ENCODE peak calls at places on chromosomes 13 and 19, in nine cellular contexts. One of them, this sample, is unnamed.

GRCh38 chr19:41700381-41701195 is 7.8 kb upstream of the CEACAM5 start:
- DNase-seq in mammary epithelial cell: no peak
- DNase-seq in kidney tubule cell: peak
- DNase-seq in WTC11: no peak
- DNase-seq in NCI-H1092 treated with DMSO at 0.1 percent for 48 hours: no peak
- DNase-seq in neural crest cell: no peak
- DNase-seq in BJ: no peak
- DNase-seq in stimulated activated CD4-positive, alpha-beta T cell treated with anti-CD3 and anti-CD28 coated beads, Interleukin-2, amount 100 ng/mL, for 24 hours: no peak
- DNase-seq in naive thymus-derived CD4-positive, alpha-beta T cell: no peak
- DNase-seq in this sample: no peak

GRCh38 chr13:109494955-109495354 is 291.4 kb downstream of the IRS2 start:
- DNase-seq in WTC11: no peak
- DNase-seq in mammary epithelial cell: no peak
- DNase-seq in NCI-H1092 treated with DMSO at 0.1 percent for 48 hours: peak
- DNase-seq in kidney tubule cell: no peak
- DNase-seq in stimulated activated CD4-positive, alpha-beta T cell treated with anti-CD3 and anti-CD28 coated beads, Interleukin-2, amount 100 ng/mL, for 24 hours: no peak
- DNase-seq in naive thymus-derived CD4-positive, alpha-beta T cell: no peak
- DNase-seq in neural crest cell: no peak
- DNase-seq in BJ: peak
- DNase-seq in this sample: no peak

GRCh38 chr13:91698767-91699166 is 300.3 kb downstream of the GPC5 start:
- DNase-seq in neural crest cell: no peak
- DNase-seq in naive thymus-derived CD4-positive, alpha-beta T cell: no peak
- DNase-seq in kidney tubule cell: no peak
- DNase-seq in mammary epithelial cell: no peak
- DNase-seq in BJ: no peak
- DNase-seq in WTC11: no peak
- DNase-seq in stimulated activated CD4-positive, alpha-beta T cell treated with anti-CD3 and anti-CD28 coated beads, Interleukin-2, amount 100 ng/mL, for 24 hours: no peak
- DNase-seq in NCI-H1092 treated with DMSO at 0.1 percent for 48 hours: no peak
- DNase-seq in this sample: no peak

GRCh38 chr19:48756686-48757085 is 1.4 kb downstream of the FGF21 start:
- DNase-seq in mammary epithelial cell: no peak
- DNase-seq in neural crest cell: no peak
- DNase-seq in BJ: no peak
- DNase-seq in stimulated activated CD4-positive, alpha-beta T cell treated with anti-CD3 and anti-CD28 coated beads, Interleukin-2, amount 100 ng/mL, for 24 hours: no peak
- DNase-seq in NCI-H1092 treated with DMSO at 0.1 percent for 48 hours: no peak
- DNase-seq in naive thymus-derived CD4-positive, alpha-beta T cell: no peak
- DNase-seq in kidney tubule cell: no peak
- DNase-seq in WTC11: no peak
- DNase-seq in this sample: no peak

GRCh38 chr19:5789886-5790572 is 934 bp downstream of the DUS3L start:
- DNase-seq in BJ: no peak
- DNase-seq in kidney tubule cell: no peak
- DNase-seq in stimulated activated CD4-positive, alpha-beta T cell treated with anti-CD3 and anti-CD28 coated beads, Interleukin-2, amount 100 ng/mL, for 24 hours: no peak
- DNase-seq in mammary epithelial cell: peak
- DNase-seq in WTC11: no peak
- DNase-seq in NCI-H1092 treated with DMSO at 0.1 percent for 48 hours: no peak
- DNase-seq in neural crest cell: no peak
- DNase-seq in naive thymus-derived CD4-positive, alpha-beta T cell: no peak
- DNase-seq in this sample: no peak

GRCh38 chr19:44344255-44344654 is 12.2 kb downstream of the ZNF112 start:
- DNase-seq in mammary epithelial cell: no peak
- DNase-seq in kidney tubule cell: no peak
- DNase-seq in naive thymus-derived CD4-positive, alpha-beta T cell: no peak
- DNase-seq in BJ: no peak
- DNase-seq in WTC11: no peak
- DNase-seq in NCI-H1092 treated with DMSO at 0.1 percent for 48 hours: no peak
- DNase-seq in neural crest cell: no peak
- DNase-seq in stimulated activated CD4-positive, alpha-beta T cell treated with anti-CD3 and anti-CD28 coated beads, Interleukin-2, amount 100 ng/mL, for 24 hours: no peak
- DNase-seq in this sample: no peak

GRCh38 chr19:36182612-36183454 is 30.6 kb upstream of the COX7A1 start:
- DNase-seq in BJ: no peak
- DNase-seq in naive thymus-derived CD4-positive, alpha-beta T cell: no peak
- DNase-seq in kidney tubule cell: peak
- DNase-seq in stimulated activated CD4-positive, alpha-beta T cell treated with anti-CD3 and anti-CD28 coated beads, Interleukin-2, amount 100 ng/mL, for 24 hours: no peak
- DNase-seq in neural crest cell: no peak
- DNase-seq in WTC11: no peak
- DNase-seq in mammary epithelial cell: no peak
- DNase-seq in NCI-H1092 treated with DMSO at 0.1 percent for 48 hours: no peak
- DNase-seq in this sample: peak

GRCh38 chr13:113935523-113935922 is 38.4 kb downstream of the C13orf46 start:
- DNase-seq in stimulated activated CD4-positive, alpha-beta T cell treated with anti-CD3 and anti-CD28 coated beads, Interleukin-2, amount 100 ng/mL, for 24 hours: no peak
- DNase-seq in NCI-H1092 treated with DMSO at 0.1 percent for 48 hours: peak
- DNase-seq in kidney tubule cell: no peak
- DNase-seq in naive thymus-derived CD4-positive, alpha-beta T cell: no peak
- DNase-seq in mammary epithelial cell: no peak
- DNase-seq in neural crest cell: no peak
- DNase-seq in WTC11: peak
- DNase-seq in BJ: no peak
- DNase-seq in this sample: no peak

GRCh38 chr13:89746554-89746953 is 1600.9 kb upstream of the MIR17HG start:
- DNase-seq in stimulated activated CD4-positive, alpha-beta T cell treated with anti-CD3 and anti-CD28 coated beads, Interleukin-2, amount 100 ng/mL, for 24 hours: no peak
- DNase-seq in mammary epithelial cell: no peak
- DNase-seq in kidney tubule cell: no peak
- DNase-seq in naive thymus-derived CD4-positive, alpha-beta T cell: no peak
- DNase-seq in WTC11: no peak
- DNase-seq in BJ: no peak
- DNase-seq in NCI-H1092 treated with DMSO at 0.1 percent for 48 hours: no peak
- DNase-seq in neural crest cell: no peak
- DNase-seq in this sample: no peak

GRCh38 chr19:29966594-29967249 is 24.7 kb downstream of the URI1 start:
- DNase-seq in mammary epithelial cell: no peak
- DNase-seq in naive thymus-derived CD4-positive, alpha-beta T cell: peak
- DNase-seq in kidney tubule cell: no peak
- DNase-seq in NCI-H1092 treated with DMSO at 0.1 percent for 48 hours: no peak
- DNase-seq in BJ: no peak
- DNase-seq in stimulated activated CD4-positive, alpha-beta T cell treated with anti-CD3 and anti-CD28 coated beads, Interleukin-2, amount 100 ng/mL, for 24 hours: no peak
- DNase-seq in neural crest cell: no peak
- DNase-seq in WTC11: no peak
- DNase-seq in this sample: no peak